ENCODE peak calls at places on chromosomes 6 and 20, in four cellular contexts. S is aorta, B is upper lobe of right lung, G is lung. X is an unnamed sample.

GRCh38 chr6:33746651-33747100 is at the start of gene IP6K3:
- DNase-seq in S (no peak), B (no peak), G (no peak), X (peak)

GRCh38 chr20:4516851-4517250 is 204.9 kb upstream of the PRND start:
- DNase-seq in S (no peak), B (no peak), G (no peak), X (no peak)

GRCh38 chr6:21371676-21372161 is 221.8 kb upstream of the SOX4 start:
- DNase-seq in S (no peak), B (no peak), G (peak), X (no peak)

GRCh38 chr6:157106487-157106886 is 216.8 kb downstream of the TMEM242 start:
- DNase-seq in S (no peak), B (no peak), G (no peak), X (no peak)

GRCh38 chr6:104656235-104656634 is 203.5 kb downstream of the HACE1 start:
- DNase-seq in S (no peak), B (no peak), G (no peak), X (no peak)

GRCh38 chr6:45115696-45116095 is 212.4 kb upstream of the RUNX2 start:
- DNase-seq in S (no peak), B (no peak), G (no peak), X (no peak)

GRCh38 chr20:50540620-50541605 is 30.7 kb downstream of the PTPN1 start:
- DNase-seq in S (no peak), B (no peak), G (peak), X (no peak)

GRCh38 chr6:107458687-107459282 is 579 bp downstream of the PDSS2 start:
- DNase-seq in S (peak), B (peak), G (no peak), X (peak)

GRCh38 chr6:142537612-142538478 is 236.0 kb downstream of the ADGRG6 start:
- DNase-seq in S (no peak), B (no peak), G (no peak), X (no peak)

GRCh38 chr20:44701116-44701865 is 13.9 kb upstream of the CCN5 start:
- DNase-seq in S (no peak), B (no peak), G (no peak), X (no peak)

GRCh38 chr6:19180348-19181073 is 656.7 kb upstream of the ID4 start:
- DNase-seq in S (peak), B (no peak), G (peak), X (peak)

GRCh38 chr6:71403422-71404134 is 115.0 kb downstream of the OGFRL1 start:
- DNase-seq in S (no peak), B (no peak), G (no peak), X (no peak)

GRCh38 chr20:5918856-5919633 is 31.3 kb downstream of the TRMT6 start:
- DNase-seq in S (no peak), B (no peak), G (no peak), X (no peak)

GRCh38 chr20:20490673-20491072 is 122.8 kb downstream of the INSM1 start:
- DNase-seq in S (no peak), B (no peak), G (no peak), X (no peak)

GRCh38 chr6:103855750-103856149 is 1004.0 kb downstream of the HACE1 start:
- DNase-seq in S (no peak), B (no peak), G (no peak), X (no peak)

GRCh38 chr6:100366419-100366818 is 98.3 kb downstream of the SIM1 start:
- DNase-seq in S (no peak), B (no peak), G (no peak), X (no peak)

GRCh38 chr6:149723771-149724417 is 6.0 kb upstream of the LATS1 start:
- DNase-seq in S (no peak), B (no peak), G (no peak), X (no peak)

GRCh38 chr20:16601019-16601418 is 27.8 kb upstream of the KIF16B start:
- DNase-seq in S (no peak), B (no peak), G (no peak), X (no peak)

GRCh38 chr20:57103146-57103800 is 163.2 kb downstream of the BMP7 start:
- DNase-seq in S (no peak), B (no peak), G (no peak), X (no peak)

DNA sequence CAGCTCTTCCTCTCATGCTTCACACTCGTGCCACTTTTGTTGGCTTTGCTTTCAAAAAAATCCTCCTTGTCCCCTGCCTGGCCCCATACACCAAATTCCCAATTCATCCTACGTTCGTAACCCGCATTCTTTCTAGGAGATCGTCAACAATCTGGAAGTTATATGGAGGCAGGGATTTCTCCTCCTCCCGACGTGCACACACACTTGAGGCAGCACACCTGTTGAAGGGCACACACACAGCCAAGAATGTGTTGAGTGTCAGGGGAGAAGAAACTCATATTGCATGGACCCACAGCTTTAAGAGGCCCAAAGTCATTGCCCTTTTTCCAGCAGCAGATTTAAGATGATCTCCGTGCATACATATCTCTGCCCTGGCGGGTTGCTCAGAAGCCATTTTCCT is 28.9 kb downstream of the THBS2 start:
- DNase-seq in S (no peak), B (no peak), G (no peak), X (no peak)
- H3K27ac ChIP-seq in S (no peak), B (no peak), G (no peak), X (peak)

DNA sequence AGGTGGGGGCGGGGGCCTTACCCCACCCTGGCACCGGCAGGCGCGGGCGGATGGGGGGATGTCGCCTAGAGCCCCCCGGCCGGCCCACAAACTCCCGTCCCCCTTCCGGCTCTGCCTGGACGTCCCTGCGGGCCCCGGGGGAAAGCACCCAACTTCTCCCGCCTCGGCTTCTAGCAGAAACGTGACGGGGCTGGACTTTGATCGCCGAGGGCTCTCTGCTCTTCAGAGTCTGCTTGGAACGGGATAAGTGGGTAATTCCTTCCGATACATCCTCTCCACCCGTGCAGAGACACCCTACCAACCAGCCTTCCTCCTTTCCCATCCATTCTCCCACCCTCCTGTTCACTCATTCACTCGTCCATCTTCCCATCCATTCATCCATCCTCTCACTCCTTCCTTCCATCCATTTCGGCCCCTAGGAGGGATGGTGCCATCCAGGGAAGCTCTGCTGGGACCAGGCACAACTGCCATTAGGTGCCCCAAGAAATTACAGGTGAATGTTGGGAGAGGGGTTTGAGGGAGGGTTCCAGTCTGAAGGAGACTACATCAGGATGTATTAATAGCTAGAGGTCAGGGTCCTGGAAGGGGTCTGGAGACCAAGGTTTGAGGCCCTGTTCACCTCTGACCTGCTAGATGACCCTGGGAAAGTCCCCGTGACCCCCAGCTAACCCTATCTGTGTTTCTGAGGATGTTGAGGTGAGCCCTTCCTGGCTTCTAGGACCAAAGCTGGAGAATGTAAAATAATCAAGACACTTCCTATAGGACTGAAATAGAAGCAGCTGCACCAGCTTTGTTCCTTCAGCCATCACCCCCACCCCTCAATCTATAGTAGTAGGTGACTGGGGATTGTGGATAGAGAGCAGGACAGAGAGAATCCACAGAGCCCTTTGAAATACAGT is 518 bp downstream of the TTLL9 start:
- DNase-seq in S (no peak), B (no peak), G (no peak), X (no peak)
- H3K27ac ChIP-seq in S (no peak), B (peak), G (no peak), X (peak)

DNA sequence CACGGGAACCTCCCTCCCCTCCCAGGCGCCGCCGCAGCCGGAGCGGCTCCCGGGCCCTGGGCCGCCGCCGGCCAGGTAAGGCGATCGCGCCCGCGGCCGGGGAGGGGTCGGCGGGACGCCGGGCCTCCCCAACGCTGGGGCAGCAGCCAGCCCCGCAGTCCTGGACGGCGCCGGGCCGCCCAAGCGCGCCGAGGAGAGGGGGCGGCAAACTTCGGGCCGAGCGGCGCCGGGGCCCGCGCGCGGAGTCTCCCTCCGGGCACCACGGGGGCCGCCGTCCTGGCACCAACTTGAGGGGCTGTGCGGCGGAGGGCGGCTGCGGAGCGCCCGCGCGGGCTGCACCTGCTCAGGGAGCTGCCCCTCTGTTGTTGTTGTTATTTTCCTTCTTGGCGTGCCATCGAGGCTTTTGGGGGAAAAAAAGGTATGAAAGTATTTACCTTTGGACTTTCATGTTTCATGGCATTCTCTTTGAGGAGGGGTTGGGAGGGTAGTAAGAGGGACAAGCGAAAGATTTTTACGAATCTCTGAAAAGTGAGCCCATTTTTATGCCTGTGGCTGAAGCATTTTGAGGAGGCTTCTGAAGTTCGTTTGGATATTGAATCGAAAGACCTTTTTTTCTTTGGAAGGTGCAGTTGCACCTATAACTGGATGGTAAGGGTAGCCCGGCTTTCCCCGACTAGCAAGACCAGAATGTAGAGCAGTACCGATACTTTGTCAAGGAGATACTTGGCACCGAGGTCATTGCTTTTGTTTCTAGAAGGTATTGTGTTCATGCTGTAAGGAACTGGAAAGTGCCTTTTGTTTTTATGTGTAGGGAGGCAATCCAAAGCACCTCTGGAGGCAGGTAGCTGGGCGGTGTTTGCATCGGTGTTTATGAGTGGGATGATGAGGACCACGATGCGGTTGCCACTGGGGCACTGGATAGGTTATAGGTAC is at the start of gene RNF182:
- DNase-seq in S (no peak), B (no peak), G (no peak), X (no peak)
- H3K27ac ChIP-seq in S (no peak), B (peak), G (peak), X (no peak)

GRCh38 chr6:25053875-25054371 is 118.2 kb upstream of the RIPOR2 start:
- DNase-seq in S (no peak), B (no peak), G (no peak), X (no peak)
- H3K27ac ChIP-seq in S (no peak), B (no peak), G (no peak), X (no peak)

GRCh38 chr6:41051873-41052272 is 1.1 kb upstream of the APOBEC2 start:
- DNase-seq in S (no peak), B (no peak), G (no peak), X (no peak)
- H3K27ac ChIP-seq in S (no peak), B (no peak), G (no peak), X (peak)

GRCh38 chr6:5215799-5216198 is 45.0 kb downstream of the LYRM4 start:
- DNase-seq in S (no peak), B (no peak), G (no peak), X (no peak)

GRCh38 chr6:5219292-5219691 is 41.5 kb downstream of the LYRM4 start:
- DNase-seq in S (no peak), B (no peak), G (no peak), X (no peak)

GRCh38 chr6:5213851-5214507 is 46.8 kb downstream of the LYRM4 start:
- DNase-seq in S (peak), B (no peak), G (no peak), X (no peak)

GRCh38 chr6:5215181-5215580 is 45.6 kb downstream of the LYRM4 start:
- DNase-seq in S (no peak), B (no peak), G (no peak), X (no peak)

DNA sequence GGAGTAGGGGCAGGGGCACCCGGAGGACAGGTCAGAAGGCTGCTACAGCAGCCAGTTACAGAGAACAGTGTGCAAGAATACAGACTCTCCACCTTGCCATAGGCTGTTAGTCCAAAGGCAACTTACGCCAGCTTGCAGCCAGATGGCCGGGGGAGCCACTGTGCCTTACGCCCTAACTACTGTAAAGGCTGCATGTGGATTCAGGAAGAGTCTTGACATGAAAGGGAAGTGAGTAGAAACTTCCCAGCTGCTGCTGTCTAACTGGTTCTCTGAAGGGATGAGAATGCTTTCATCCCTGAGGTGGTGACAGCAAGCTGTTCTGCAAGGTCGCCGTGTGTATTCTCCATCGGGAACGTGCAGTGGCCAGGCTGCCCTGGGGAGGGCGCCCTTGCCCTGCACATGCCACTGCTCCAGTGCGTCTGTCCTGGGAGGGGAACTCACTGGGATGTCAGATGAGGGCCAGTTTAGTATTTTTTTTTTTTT is 46.1 kb downstream of the LYRM4 start:
- DNase-seq in S (peak), B (no peak), G (no peak), X (peak)
- H3K27ac ChIP-seq in S (no peak), B (no peak), G (no peak), X (peak)

GRCh38 chr6:56868687-56869086 is 86.2 kb upstream of the BEND6 start:
- DNase-seq in S (no peak), B (no peak), G (no peak), X (no peak)

GRCh38 chr6:56869346-56869745 is 85.6 kb upstream of the BEND6 start:
- DNase-seq in S (no peak), B (no peak), G (no peak), X (no peak)

GRCh38 chr6:56865081-56865875 is 89.6 kb upstream of the BEND6 start:
- DNase-seq in S (no peak), B (no peak), G (no peak), X (no peak)

GRCh38 chr6:56864171-56864616 is 90.7 kb upstream of the BEND6 start:
- DNase-seq in S (no peak), B (no peak), G (no peak), X (no peak)

GRCh38 chr6:56866917-56867522 is 87.9 kb upstream of the BEND6 start:
- DNase-seq in S (no peak), B (no peak), G (no peak), X (no peak)
- H3K27ac ChIP-seq in S (no peak), B (no peak), G (no peak), X (no peak)

DNA sequence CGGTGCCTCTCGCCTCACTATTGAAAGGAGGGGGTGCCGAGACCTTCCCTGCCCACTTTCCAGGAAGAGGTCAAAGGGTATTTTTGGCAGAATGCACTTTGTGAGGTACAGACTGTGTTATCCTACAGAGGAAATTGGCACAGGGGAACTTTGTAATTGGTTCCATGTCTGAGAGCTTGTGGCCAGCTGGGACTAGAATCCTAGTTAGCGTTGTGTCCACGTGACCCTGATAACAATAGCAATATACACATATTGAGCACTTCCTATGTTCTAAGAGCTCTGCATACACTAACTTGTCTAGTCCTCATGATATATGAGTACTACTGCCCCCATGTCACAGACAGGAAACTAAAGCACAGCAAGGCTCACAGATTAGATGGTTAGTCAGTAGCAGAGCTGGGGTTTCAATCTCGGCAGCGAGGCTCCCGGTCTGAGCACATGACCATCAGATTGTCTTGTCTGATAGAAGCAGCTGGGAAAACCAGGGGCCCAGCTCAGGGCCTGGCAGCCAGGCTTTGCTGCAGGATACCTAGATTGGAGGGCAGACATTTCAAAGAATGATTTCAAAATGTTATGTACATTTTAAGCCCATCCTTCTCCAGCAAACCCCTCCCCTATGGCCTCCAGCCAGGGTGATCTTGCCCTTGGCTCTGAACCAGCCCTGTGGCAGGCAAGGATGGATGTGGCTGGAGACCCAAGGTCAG is 1.4 kb downstream of the MAPK13 start:
- DNase-seq in S (no peak), B (peak), G (peak), X (no peak)
- H3K27ac ChIP-seq in S (no peak), B (peak), G (peak), X (no peak)